ENCODE peak calls at places on chromosomes 6 and 20, in nine cellular contexts. Q is lower lobe of right lung; T is heart left ventricle; F is naive thymus-derived CD4-positive, alpha-beta T cell; V is hepatocyte; A is adrenal gland; C is right lobe of liver; M is endodermal cell; O is mammary epithelial cell. R is an unnamed sample.

GRCh38 chr6:27188885-27189418 is 58.5 kb upstream of the PRSS16 start:
- DNase-seq in Q (peak; percentile 60), T (peak; percentile 52), F (peak; percentile 46), V (peak; percentile 94), A (peak; percentile 78), C (peak; percentile 64), M (no peak), O (peak; percentile 71), R (peak; percentile 67)

GRCh38 chr6:83594936-83595335 is 82.6 kb downstream of the PRSS35 start:
- DNase-seq in Q (no peak), T (no peak), F (no peak), V (no peak), A (no peak), C (no peak), M (no peak), O (no peak), R (no peak)

GRCh38 chr6:102766946-102767345 is 1373.4 kb downstream of the GRIK2 start:
- DNase-seq in Q (no peak), T (no peak), F (no peak), V (no peak), A (no peak), C (no peak), M (no peak), O (peak; percentile 2), R (no peak)

GRCh38 chr6:78831492-78831891 is 35.9 kb upstream of the IRAK1BP1 start:
- DNase-seq in Q (no peak), T (no peak), F (no peak), V (peak; percentile 34), A (peak; percentile 71), C (no peak), M (no peak), O (no peak), R (no peak)

GRCh38 chr6:105795913-105796517 is 290.1 kb upstream of the PRDM1 start:
- DNase-seq in Q (peak; percentile 49), T (no peak), F (no peak), V (peak; percentile 65), A (no peak), C (no peak), M (no peak), O (no peak), R (no peak)

GRCh38 chr6:158759966-158760617 is 59.1 kb downstream of the EZR start:
- DNase-seq in Q (no peak), T (no peak), F (no peak), V (peak; percentile 5), A (peak; percentile 37), C (no peak), M (peak; percentile 49), O (no peak), R (no peak)

GRCh38 chr6:66735106-66735890 is 1028.3 kb upstream of the EYS start:
- DNase-seq in Q (no peak), T (no peak), F (no peak), V (no peak), A (no peak), C (no peak), M (no peak), O (no peak), R (no peak)

GRCh38 chr6:28657756-28658465 is 132.2 kb downstream of the GPX5 start:
- DNase-seq in Q (no peak), T (no peak), F (peak; percentile 51), V (peak; percentile 80), A (peak; percentile 69), C (no peak), M (peak; percentile 82), O (peak; percentile 44), R (peak; percentile 21)

GRCh38 chr6:38524436-38525145 is 115.1 kb downstream of the BTBD9 start:
- DNase-seq in Q (no peak), T (no peak), F (no peak), V (no peak), A (no peak), C (no peak), M (no peak), O (no peak), R (no peak)

GRCh38 chr6:41053056-41053455 is at the start of gene APOBEC2:
- DNase-seq in Q (no peak), T (peak; percentile 86), F (no peak), V (no peak), A (peak; percentile 66), C (no peak), M (no peak), O (no peak), R (no peak)

GRCh38 chr6:134077301-134077700 is 24.9 kb upstream of the SLC2A12 start:
- DNase-seq in Q (no peak), T (no peak), F (no peak), V (no peak), A (no peak), C (no peak), M (no peak), O (no peak), R (no peak)

GRCh38 chr6:134074151-134074712 is 21.8 kb upstream of the SLC2A12 start:
- DNase-seq in Q (no peak), T (no peak), F (no peak), V (no peak), A (peak; percentile 63), C (no peak), M (peak; percentile 93), O (no peak), R (no peak)

GRCh38 chr6:134078166-134078565 is 25.7 kb upstream of the SLC2A12 start:
- DNase-seq in Q (no peak), T (no peak), F (no peak), V (no peak), A (no peak), C (no peak), M (no peak), O (no peak), R (no peak)

GRCh38 chr6:134071876-134072275 is 19.5 kb upstream of the SLC2A12 start:
- DNase-seq in Q (no peak), T (no peak), F (no peak), V (no peak), A (no peak), C (no peak), M (no peak), O (no peak), R (no peak)

DNA sequence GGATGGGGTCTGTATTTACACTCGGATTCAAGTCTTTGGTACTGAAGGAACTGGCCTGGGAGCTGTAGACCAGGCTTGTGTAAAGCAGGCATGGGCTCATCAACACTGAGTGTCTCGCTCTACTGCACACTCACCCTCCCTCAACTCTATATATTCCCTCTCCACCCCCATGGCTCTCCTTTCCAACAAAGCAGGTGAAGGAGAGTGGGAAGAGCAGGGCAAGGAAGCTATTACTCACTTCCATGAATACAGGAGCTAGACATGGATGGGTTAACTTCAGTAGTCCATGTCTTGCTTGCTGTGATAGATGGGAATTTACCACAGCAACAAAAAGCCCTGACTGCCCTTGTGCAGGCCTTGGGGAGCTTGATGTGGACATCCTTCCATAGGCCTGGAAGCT is 20.7 kb upstream of the SLC2A12 start:
- DNase-seq in Q (no peak), T (no peak), F (no peak), V (no peak), A (no peak), C (no peak), M (no peak), O (no peak), R (no peak)
- H3K4me1 ChIP-seq in Q (no peaks in the 10 kb centered on the region), T (no peaks in the 10 kb centered on the region), F (no peaks in the 10 kb centered on the region), V (no peaks in the 10 kb centered on the region), A (no peaks in the 10 kb centered on the region), C (no peaks in the 10 kb centered on the region), M (peaks cover 6% of the 10 kb centered on the region), O (peaks cover 8% of the 10 kb centered on the region), R (no peaks in the 10 kb centered on the region)

DNA sequence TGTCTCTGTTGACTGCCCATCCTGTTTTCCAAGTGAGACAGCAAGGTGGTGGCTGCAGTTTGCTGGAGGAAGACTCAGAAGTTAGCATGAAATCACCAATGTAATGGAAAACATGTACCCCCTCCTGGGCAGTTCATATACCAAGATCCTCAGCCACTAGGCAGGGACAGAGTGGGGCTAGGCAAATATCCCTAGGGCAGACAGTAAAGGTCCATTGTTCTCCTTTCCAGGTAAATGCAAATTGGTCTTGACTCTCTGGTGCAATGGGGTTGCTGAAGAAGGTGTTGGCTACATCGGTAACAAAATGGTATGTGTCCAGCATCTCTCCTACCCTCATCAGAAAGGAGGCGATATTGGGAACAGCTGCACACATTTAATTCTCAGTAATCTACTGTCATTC is 233.6 kb upstream of the SOX4 start:
- DNase-seq in Q (no peak), T (no peak), F (no peak), V (no peak), A (no peak), C (no peak), M (no peak), O (no peak), R (no peak)
- H3K4me3 ChIP-seq in Q (no peak overlapping the region), T (no peak overlapping the region), F (no peak overlapping the region), V (no peak overlapping the region), A (no peak overlapping the region), C (no peak overlapping the region), M (no peak overlapping the region), O (no peak overlapping the region), R (no peak overlapping the region)

DNA sequence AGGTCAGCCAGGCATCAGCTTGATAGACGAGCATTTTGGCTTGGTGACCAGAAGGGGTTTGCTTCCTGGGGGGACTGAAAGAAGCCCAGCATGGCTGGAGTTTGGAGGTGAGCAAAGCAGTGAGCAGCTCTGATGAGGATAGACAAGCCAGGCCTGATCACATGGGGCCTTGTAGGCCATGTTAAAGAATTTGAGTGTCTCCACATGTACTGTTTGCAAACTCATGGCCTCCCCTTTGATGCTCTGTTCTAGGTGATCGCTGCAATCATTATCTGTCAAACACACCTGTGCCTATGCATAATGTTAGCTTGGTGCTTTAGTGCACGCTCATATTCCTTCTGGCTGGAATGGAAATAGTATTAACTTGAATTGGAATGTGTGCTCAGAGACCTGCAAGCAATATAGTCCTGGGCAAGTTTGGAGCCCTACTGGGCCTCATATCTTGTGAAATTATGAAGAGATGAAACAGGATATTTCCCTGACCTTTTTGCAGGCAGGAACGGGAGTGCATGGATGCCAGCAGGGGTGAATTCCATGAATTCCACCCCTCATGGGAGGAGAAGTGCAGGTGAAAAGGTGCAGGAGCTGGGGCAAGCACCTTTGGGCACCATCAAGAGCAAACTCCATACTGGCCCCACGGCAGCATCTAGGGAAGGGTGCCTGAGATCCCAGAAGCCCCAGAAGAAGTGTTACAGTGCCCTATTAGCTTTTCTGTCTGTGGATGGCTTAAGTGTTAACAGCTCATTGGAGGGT is 480.5 kb downstream of the EPM2A start:
- DNase-seq in Q (no peak), T (no peak), F (no peak), V (no peak), A (no peak), C (no peak), M (peak; percentile 56), O (no peak), R (no peak)
- H3K4me1 ChIP-seq in Q (no peaks in the 10 kb centered on the region), T (no peaks in the 10 kb centered on the region), F (no peaks in the 10 kb centered on the region), V (no peaks in the 10 kb centered on the region), A (no peaks in the 10 kb centered on the region), C (no peaks in the 10 kb centered on the region), M (no peaks in the 10 kb centered on the region), O (no peaks in the 10 kb centered on the region), R (no peaks in the 10 kb centered on the region)

DNA sequence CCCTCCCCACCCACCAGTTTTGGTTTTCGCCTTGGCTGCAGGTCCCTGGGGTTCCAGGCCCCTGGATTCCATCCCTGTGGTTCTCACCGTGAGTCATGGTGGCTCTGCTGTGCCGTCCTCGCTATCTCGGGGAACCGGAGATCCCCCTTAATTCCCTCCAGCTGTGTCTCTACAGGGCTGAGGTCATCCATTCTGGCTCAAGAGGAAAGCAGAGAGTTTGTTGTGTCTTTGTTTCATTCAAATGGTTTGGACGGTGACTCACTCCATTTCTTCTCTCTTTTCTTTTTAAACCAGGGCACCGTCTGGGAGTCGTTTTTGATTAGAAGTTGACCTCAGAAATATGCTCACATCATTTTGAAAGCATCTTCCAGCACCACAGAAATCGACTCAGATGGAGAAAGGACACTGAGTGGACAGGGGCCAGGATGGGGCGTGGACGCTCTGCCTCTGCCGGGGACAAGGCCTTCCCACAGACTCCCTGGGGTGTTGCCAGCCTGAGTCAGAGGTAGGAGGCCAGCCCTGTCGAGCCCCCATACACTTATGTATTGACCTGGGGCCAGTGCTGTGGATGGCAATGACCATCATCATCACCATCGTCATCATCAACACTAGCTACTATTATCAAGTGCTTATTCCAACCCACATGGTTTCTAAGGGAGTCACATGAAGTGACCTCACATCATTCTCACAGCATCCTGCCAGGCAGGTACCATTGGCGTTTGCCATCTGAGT is 176.2 kb downstream of the NFATC2 start:
- DNase-seq in Q (no peak), T (peak; percentile 41), F (no peak), V (peak; percentile 73), A (peak; percentile 62), C (no peak), M (no peak), O (peak; percentile 98), R (no peak)
- H3K4me3 ChIP-seq in Q (no peak overlapping the region), T (no peak overlapping the region), F (no peak overlapping the region), V (no peak overlapping the region), A (no peak overlapping the region), C (no peak overlapping the region), M (no peak overlapping the region), O (no peak overlapping the region), R (no peak overlapping the region)

R was measured in CD4-positive, alpha-beta memory T cell.